ENCODE peak calls at places on chromosomes 16 and 17, in five cellular contexts. Y is psoas muscle, E is ascending aorta, C is right atrium auricular region, L is pancreas. I is an unnamed sample.

GRCh38 chr17:51487947-51488346 is 227.6 kb downstream of the UTP18 start:
- DNase-seq in Y (no peak), E (no peak), C (no peak), L (no peak), I (no peak)

GRCh38 chr16:9364721-9365693 is 273.6 kb downstream of the HAPSTR1 start:
- DNase-seq in Y (peak), E (peak), C (peak), L (peak), I (no peak)

GRCh38 chr17:57329380-57330214 is 73.3 kb downstream of the MSI2 start:
- DNase-seq in Y (no peak), E (no peak), C (no peak), L (no peak), I (no peak)

GRCh38 chr17:1532836-1533602 is 16.6 kb upstream of the INPP5K start:
- DNase-seq in Y (peak), E (no peak), C (no peak), L (no peak), I (no peak)

GRCh38 chr16:89596061-89596689 is 17.3 kb upstream of the DPEP1 start:
- DNase-seq in Y (no peak), E (no peak), C (no peak), L (no peak), I (no peak)

GRCh38 chr17:19531780-19532501 is 1.7 kb upstream of the SLC47A1 start:
- DNase-seq in Y (no peak), E (no peak), C (no peak), L (no peak), I (no peak)

GRCh38 chr17:31394544-31394943 is 3.1 kb downstream of the RAB11FIP4 start:
- DNase-seq in Y (no peak), E (peak), C (peak), L (no peak), I (no peak)

GRCh38 chr17:17082878-17083277 is 40.6 kb downstream of the MPRIP start:
- DNase-seq in Y (no peak), E (no peak), C (no peak), L (peak), I (no peak)

GRCh38 chr17:54269886-54270285 is 447.2 kb downstream of the KIF2B start:
- DNase-seq in Y (no peak), E (no peak), C (no peak), L (no peak), I (no peak)

GRCh38 chr16:89170346-89171215 is 967 bp upstream of the CDH15 start:
- DNase-seq in Y (peak), E (no peak), C (no peak), L (peak), I (no peak)

GRCh38 chr17:18860161-18860972 is 2.4 kb downstream of the PRPSAP2 start:
- DNase-seq in Y (no peak), E (peak), C (no peak), L (no peak), I (no peak)

GRCh38 chr17:51056813-51057510 is 63.7 kb downstream of the SPAG9 start:
- DNase-seq in Y (no peak), E (no peak), C (no peak), L (no peak), I (no peak)

GRCh38 chr16:88060524-88061219 is 109.4 kb downstream of the BANP start:
- DNase-seq in Y (peak), E (no peak), C (no peak), L (no peak), I (no peak)

GRCh38 chr16:11128211-11129123 is 127.5 kb downstream of the SOCS1 start:
- DNase-seq in Y (no peak), E (no peak), C (no peak), L (no peak), I (no peak)

GRCh38 chr17:7023576-7024401 is 939 bp downstream of the BCL6B start:
- DNase-seq in Y (peak), E (peak), C (peak), L (peak), I (no peak)

GRCh38 chr17:50365649-50366393 is 7.2 kb downstream of the MRPL27 start:
- DNase-seq in Y (no peak), E (no peak), C (no peak), L (no peak), I (no peak)

GRCh38 chr17:39973496-39973895 is 7.1 kb upstream of the PSMD3 start:
- DNase-seq in Y (no peak), E (no peak), C (no peak), L (no peak), I (no peak)

GRCh38 chr17:81076097-81076754 is 41.3 kb downstream of the BAIAP2 start:
- DNase-seq in Y (no peak), E (no peak), C (no peak), L (no peak), I (no peak)

GRCh38 chr16:85075236-85075924 is 36.9 kb downstream of the CIBAR2 start:
- DNase-seq in Y (no peak), E (no peak), C (no peak), L (no peak), I (no peak)

GRCh38 chr17:47301161-47301560 is 22.6 kb upstream of the EFCAB13 start:
- DNase-seq in Y (no peak), E (no peak), C (no peak), L (no peak), I (no peak)

GRCh38 chr16:4682616-4683254 is 10.6 kb upstream of the NUDT16L1 start:
- DNase-seq in Y (peak), E (no peak), C (no peak), L (peak), I (no peak)

GRCh38 chr17:45022655-45023339 is 28.6 kb downstream of the DCAKD start:
- DNase-seq in Y (no peak), E (no peak), C (no peak), L (no peak), I (no peak)

GRCh38 chr17:39576187-39576586 is 31.5 kb downstream of the NEUROD2 start:
- DNase-seq in Y (no peak), E (no peak), C (no peak), L (no peak), I (no peak)

GRCh38 chr17:51165680-51166197 is 472 bp upstream of the NME2 start:
- DNase-seq in Y (peak), E (no peak), C (no peak), L (peak), I (no peak)

GRCh38 chr17:80005360-80006338 is 30.0 kb downstream of the TBC1D16 start:
- DNase-seq in Y (peak), E (peak), C (no peak), L (peak), I (no peak)

GRCh38 chr17:44610331-44610730 is 45.9 kb upstream of the MEIOC start:
- DNase-seq in Y (no peak), E (no peak), C (no peak), L (no peak), I (no peak)

GRCh38 chr16:73202176-73202729 is 154.3 kb upstream of the ZFHX3 start:
- DNase-seq in Y (peak), E (no peak), C (no peak), L (peak), I (no peak)

GRCh38 chr17:39270923-39271322 is 45.2 kb upstream of the STAC2 start:
- DNase-seq in Y (no peak), E (no peak), C (no peak), L (no peak), I (no peak)

DNA sequence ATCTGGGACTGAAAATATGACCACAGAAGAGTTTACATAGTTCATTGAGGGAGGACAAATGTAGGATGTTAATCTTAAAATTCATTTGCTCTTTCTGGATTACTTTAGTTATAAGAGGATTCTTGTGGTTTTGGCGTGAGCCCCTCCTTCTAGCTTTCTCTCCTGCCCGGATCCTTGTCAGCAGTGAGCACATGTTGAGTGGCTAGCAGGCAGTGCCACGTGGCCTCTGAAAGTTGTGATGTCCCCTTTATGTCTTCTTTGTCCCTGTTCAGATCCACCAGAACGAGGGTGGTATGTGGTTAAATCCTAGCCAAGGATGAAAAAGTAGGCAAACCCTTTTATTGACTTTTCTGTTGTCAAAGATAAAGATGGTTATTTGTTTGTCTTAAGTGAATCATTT is 83.8 kb downstream of the GNAO1 start:
- DNase-seq in Y (no peak), E (no peak), C (no peak), L (no peak), I (no peak)
- H3K27ac ChIP-seq in Y (no peak), E (no peak), C (no peak), L (no peak), I (no peak)

GRCh38 chr17:4006745-4007211 is 42.5 kb upstream of the ATP2A3 start:
- DNase-seq in Y (no peak), E (peak), C (no peak), L (no peak), I (no peak)
- H3K27ac ChIP-seq in Y (no peak), E (no peak), C (no peak), L (no peak), I (no peak)

DNA sequence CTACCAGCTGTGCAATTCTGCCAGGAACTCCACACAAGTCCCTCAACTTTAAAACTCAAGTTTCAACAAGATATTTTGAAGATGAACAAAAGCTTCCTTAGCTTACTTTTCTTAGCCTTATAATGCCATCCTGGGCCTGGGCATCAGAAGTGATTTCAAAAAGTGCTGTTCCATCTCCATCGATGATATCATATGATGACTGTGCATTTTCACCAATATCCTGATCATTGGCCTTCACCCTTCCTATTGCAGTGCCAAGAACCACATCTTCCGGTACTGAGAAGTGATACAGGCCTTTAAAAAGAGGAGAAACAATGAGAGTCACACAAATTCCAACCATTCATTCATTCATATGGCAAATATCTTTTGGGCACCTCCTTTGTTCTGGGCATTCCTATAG is 215.4 kb downstream of the CDH8 start:
- DNase-seq in Y (no peak), E (no peak), C (no peak), L (no peak), I (no peak)
- H3K27ac ChIP-seq in Y (no peak), E (no peak), C (no peak), L (no peak), I (no peak)

DNA sequence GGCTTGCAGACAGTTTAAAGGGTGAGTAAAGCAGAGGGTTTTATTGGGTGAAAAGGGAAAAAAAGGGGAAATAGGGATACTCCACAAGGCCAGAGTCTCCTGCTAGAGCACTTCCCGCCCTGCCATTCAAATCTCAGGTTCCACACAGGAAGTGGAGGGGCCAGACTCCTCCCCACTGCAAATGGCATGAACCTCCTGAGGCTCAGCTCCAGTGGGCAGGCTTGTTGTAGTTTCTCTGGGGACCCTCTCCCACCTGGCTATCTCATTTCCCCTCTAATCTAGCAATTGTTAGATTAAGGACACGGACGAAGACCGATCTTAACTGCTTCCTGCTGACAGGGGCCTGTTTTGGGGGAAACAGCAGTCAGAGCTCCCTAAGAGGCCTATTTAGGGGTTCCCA is 43.4 kb downstream of the TAOK1 start:
- DNase-seq in Y (no peak), E (no peak), C (no peak), L (no peak), I (no peak)
- H3K27ac ChIP-seq in Y (no peak), E (no peak), C (no peak), L (no peak), I (no peak)

GRCh38 chr16:27775254-27775653 is 225.3 kb downstream of the KATNIP start:
- DNase-seq in Y (no peak), E (no peak), C (no peak), L (no peak), I (no peak)
- H3K27ac ChIP-seq in Y (no peak), E (no peak), C (no peak), L (no peak), I (no peak)

GRCh38 chr17:73151888-73152633 is 12.7 kb upstream of the SSTR2 start:
- DNase-seq in Y (no peak), E (no peak), C (no peak), L (no peak), I (no peak)
- H3K27ac ChIP-seq in Y (no peak), E (no peak), C (no peak), L (peak), I (no peak)

DNA sequence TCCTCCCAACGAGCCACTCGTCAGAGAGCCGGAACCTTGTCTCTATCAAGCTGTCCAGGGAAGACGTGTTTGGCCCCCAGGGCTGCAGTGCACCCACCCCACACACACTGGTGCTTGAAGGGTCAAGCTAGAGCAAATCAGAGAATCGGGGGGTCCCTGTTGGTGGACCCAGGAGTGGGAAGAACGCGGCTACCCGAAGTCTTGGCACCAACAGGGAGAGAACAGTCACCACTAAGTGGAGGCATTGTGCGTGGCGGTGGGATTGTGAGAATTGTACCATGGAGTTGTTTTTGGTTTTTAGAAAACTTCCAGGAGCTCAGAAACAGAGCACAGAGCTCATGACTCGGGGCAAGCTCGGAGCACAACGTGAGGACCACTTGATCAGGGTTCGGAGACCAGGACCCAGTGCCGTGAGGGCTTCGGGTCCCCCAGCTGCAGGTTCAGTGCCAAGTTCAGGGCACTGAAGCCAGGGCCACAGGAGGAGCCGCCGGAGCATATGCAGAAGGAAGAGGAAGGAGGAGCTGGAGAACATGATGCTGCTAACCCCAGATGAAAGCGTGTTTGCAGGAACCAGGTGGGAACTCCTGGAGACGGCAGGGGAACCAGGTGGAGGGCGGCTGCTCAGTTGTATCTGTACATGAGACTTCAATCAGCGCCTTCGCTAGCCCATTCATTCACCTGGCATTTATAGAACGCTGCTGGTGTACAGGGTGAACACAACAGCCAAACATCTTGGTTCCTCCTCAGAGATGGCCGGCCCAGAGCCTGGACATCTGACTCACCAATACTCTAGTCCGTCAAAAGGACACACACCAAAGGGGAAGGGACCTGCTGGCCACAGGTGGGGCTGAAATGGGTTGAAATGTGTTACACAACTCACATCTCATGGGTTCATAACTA is 42.8 kb downstream of the METRNL start:
- DNase-seq in Y (peak), E (peak), C (no peak), L (no peak), I (no peak)
- H3K27ac ChIP-seq in Y (no peak), E (peak), C (no peak), L (no peak), I (no peak)

I was measured in esophagus squamous epithelium.